ENCODE peak calls at places on chromosomes 12 and 14, in six cellular contexts. V is activated T-helper 1 cell treated with anti-CD3 and anti-CD28 coated beads, Interleukin-12 subunit alpha, Interleukin-12 subunit beta, Interleukin-2, Interleukin-4 antibody, amounts not matched to agents 30 ng/mL and 10 ng/mL and 1 ng/mL, durations not matched to agents 14 hours and 24 hours and 36 hours; L is aorta; X is RPMI7951; Q is NCI-H226; P is NCI-H1694 treated with DMSO at 0.1 percent for 48 hours. N is an unnamed sample.

GRCh38 chr14:76647699-76648298 is 113.5 kb upstream of the VASH1 start:
- DNase-seq in V (no peak), X (peak), Q (peak), L (no peak), P (peak), N (no peak)

GRCh38 chr14:87754512-87755223 is 238.3 kb downstream of the GALC start:
- DNase-seq in L (no peak), V (no peak), X (no peak), P (no peak), Q (no peak), N (no peak)

GRCh38 chr14:100115726-100116125 is 43.7 kb downstream of the DEGS2 start:
- DNase-seq in V (no peak), X (no peak), L (no peak), P (no peak), Q (no peak), N (no peak)

GRCh38 chr14:104673481-104673880 is 15.9 kb upstream of the INF2 start:
- DNase-seq in X (no peak), P (no peak), V (no peak), L (no peak), Q (no peak), N (peak)

GRCh38 chr12:89882051-89882450 is 173.4 kb upstream of the ATP2B1 start:
- DNase-seq in Q (peak), L (no peak), X (peak), V (no peak), P (no peak), N (no peak)

GRCh38 chr12:32755051-32755653 is 545 bp downstream of the YARS2 start:
- DNase-seq in X (peak), P (peak), Q (peak), L (peak), V (peak), N (peak)

GRCh38 chr14:85531594-85532391 is 1.8 kb downstream of the FLRT2 start:
- DNase-seq in V (no peak), L (peak), Q (peak), X (peak), P (peak), N (peak)

GRCh38 chr12:3071710-3072109 is 5.5 kb upstream of the TSPAN9 start:
- DNase-seq in P (no peak), L (no peak), Q (no peak), V (no peak), X (no peak), N (no peak)

GRCh38 chr14:68263563-68264350 is 444.2 kb downstream of the RAD51B start:
- DNase-seq in Q (no peak), X (peak), L (no peak), P (no peak), V (no peak), N (no peak)

GRCh38 chr12:62605972-62606371 is 139.3 kb downstream of the MON2 start:
- DNase-seq in Q (no peak), V (no peak), X (no peak), L (no peak), P (no peak), N (no peak)

GRCh38 chr14:73238262-73238852 is 1.1 kb downstream of the PAPLN start:
- DNase-seq in L (peak), X (peak), V (no peak), P (peak), Q (peak), N (no peak)

GRCh38 chr14:89540830-89541470 is 123.9 kb upstream of the FOXN3 start:
- DNase-seq in P (no peak), X (peak), Q (peak), V (no peak), L (no peak), N (no peak)

GRCh38 chr12:49554266-49554665 is 13.7 kb downstream of the MCRS1 start:
- DNase-seq in V (no peak), X (no peak), Q (no peak), P (no peak), L (peak), N (no peak)

GRCh38 chr14:90611501-90611900 is 204.7 kb downstream of the TTC7B start:
- DNase-seq in V (no peak), X (no peak), Q (no peak), P (no peak), L (no peak), N (no peak)

GRCh38 chr14:101547961-101548669 is 13.2 kb upstream of the DIO3 start:
- DNase-seq in P (no peak), Q (no peak), V (no peak), L (no peak), X (no peak), N (peak)

GRCh38 chr12:56078931-56079728 is 835 bp upstream of the ERBB3 start:
- DNase-seq in L (peak), X (peak), P (peak), Q (peak), V (peak), N (peak)

GRCh38 chr12:22759769-22760674 is 135.1 kb downstream of the ETNK1 start:
- DNase-seq in Q (peak), V (no peak), X (no peak), P (no peak), L (no peak), N (no peak)

GRCh38 chr12:116161588-116161987 is 115.9 kb downstream of the MED13L start:
- DNase-seq in X (no peak), P (no peak), L (no peak), Q (no peak), V (no peak), N (no peak)

GRCh38 chr14:52875707-52876106 is 75.1 kb downstream of the FERMT2 start:
- DNase-seq in X (no peak), Q (no peak), P (no peak), L (no peak), V (no peak), N (no peak)

GRCh38 chr14:30906752-30907658 is 32.6 kb downstream of the COCH start:
- DNase-seq in X (peak), V (no peak), P (peak), L (no peak), Q (no peak), N (no peak)

GRCh38 chr12:111012918-111013317 is 92.5 kb upstream of the MYL2 start:
- DNase-seq in P (no peak), X (no peak), Q (no peak), V (no peak), L (no peak), N (no peak)

GRCh38 chr14:89131004-89131750 is 285.9 kb downstream of the FOXN3 start:
- DNase-seq in P (no peak), Q (no peak), V (no peak), L (no peak), X (no peak), N (no peak)

GRCh38 chr14:32939254-32940065 is 781 bp downstream of the NPAS3 start:
- DNase-seq in Q (peak), V (no peak), L (peak), P (peak), X (peak), N (peak)

GRCh38 chr12:57526477-57527126 is 4.0 kb downstream of the MBD6 start:
- DNase-seq in L (no peak), V (no peak), X (no peak), P (no peak), Q (no peak), N (no peak)

GRCh38 chr12:48865141-48865440 is 579 bp downstream of the RND1 start:
- DNase-seq in P (no peak), V (peak), X (no peak), L (no peak), Q (no peak), N (no peak)

GRCh38 chr14:71891970-71892369 is 40.3 kb upstream of the RGS6 start:
- DNase-seq in X (no peak), V (no peak), Q (no peak), P (no peak), L (no peak), N (no peak)

GRCh38 chr12:11944321-11944720 is 126.4 kb upstream of the BCL2L14 start:
- DNase-seq in V (no peak), X (no peak), Q (no peak), P (peak), L (no peak), N (no peak)

GRCh38 chr14:102498005-102498677 is 11.4 kb downstream of the ANKRD9 start:
- DNase-seq in X (no peak), P (peak), V (no peak), Q (no peak), L (no peak), N (peak)

GRCh38 chr12:57845478-57846284 is 848 bp downstream of the CTDSP2 start:
- DNase-seq in P (no peak), X (peak), V (peak), Q (peak), L (peak), N (peak)

GRCh38 chr14:90698379-90698869 is 117.8 kb downstream of the TTC7B start:
- DNase-seq in L (no peak), X (no peak), P (peak), Q (peak), V (no peak), N (peak)

GRCh38 chr14:95679995-95680735 is 6.1 kb upstream of the TCL1B start:
- DNase-seq in Q (no peak), V (no peak), P (no peak), X (no peak), L (no peak), N (no peak)

GRCh38 chr14:55938249-55938791 is 179.9 kb upstream of the PELI2 start:
- DNase-seq in Q (peak), X (peak), P (peak), V (no peak), L (no peak), N (peak)

GRCh38 chr12:124233846-124234620 is 60.9 kb upstream of the RFLNA start:
- DNase-seq in X (peak), L (no peak), Q (peak), P (no peak), V (no peak), N (no peak)